ENCODE peak calls at places on chromosomes 1 and 21, in eight cellular contexts. One of them, this sample, is unnamed.

GRCh38 chr1:209412036-209412435 is 171.5 kb upstream of the CAMK1G start:
- DNase-seq in BJ: no peak
- DNase-seq in neural crest cell: no peak
- DNase-seq in left ventricle myocardium inferior: no peak
- DNase-seq in kidney epithelial cell: no peak
- DNase-seq in CD4-positive, alpha-beta T cell: no peak
- DNase-seq in mesothelial cell of epicardium: no peak
- DNase-seq in fibroblast of lung: no peak
- DNase-seq in this sample: no peak

GRCh38 chr1:24411963-24412362 is 1.6 kb downstream of the STPG1 start:
- DNase-seq in BJ: no peak
- DNase-seq in neural crest cell: no peak
- DNase-seq in left ventricle myocardium inferior: no peak
- DNase-seq in kidney epithelial cell: no peak
- DNase-seq in CD4-positive, alpha-beta T cell: no peak
- DNase-seq in mesothelial cell of epicardium: no peak
- DNase-seq in fibroblast of lung: no peak
- DNase-seq in this sample: no peak

GRCh38 chr1:92211166-92211565 is 6.5 kb upstream of the C1orf146 start:
- DNase-seq in BJ: no peak
- DNase-seq in neural crest cell: no peak
- DNase-seq in left ventricle myocardium inferior: no peak
- DNase-seq in kidney epithelial cell: peak
- DNase-seq in CD4-positive, alpha-beta T cell: no peak
- DNase-seq in mesothelial cell of epicardium: no peak
- DNase-seq in fibroblast of lung: peak
- DNase-seq in this sample: no peak

GRCh38 chr21:41167348-41168342 is at the start of gene BACE2:
- DNase-seq in BJ: no peak
- DNase-seq in neural crest cell: peak
- DNase-seq in left ventricle myocardium inferior: peak
- DNase-seq in kidney epithelial cell: no peak
- DNase-seq in CD4-positive, alpha-beta T cell: peak
- DNase-seq in mesothelial cell of epicardium: peak
- DNase-seq in fibroblast of lung: peak
- DNase-seq in this sample: no peak

GRCh38 chr1:183214021-183214970 is 28.2 kb downstream of the LAMC2 start:
- DNase-seq in BJ: no peak
- DNase-seq in neural crest cell: no peak
- DNase-seq in left ventricle myocardium inferior: no peak
- DNase-seq in kidney epithelial cell: no peak
- DNase-seq in CD4-positive, alpha-beta T cell: no peak
- DNase-seq in mesothelial cell of epicardium: no peak
- DNase-seq in fibroblast of lung: no peak
- DNase-seq in this sample: no peak

GRCh38 chr1:199290186-199290585 is 651.3 kb downstream of the PTPRC start:
- DNase-seq in BJ: no peak
- DNase-seq in neural crest cell: no peak
- DNase-seq in left ventricle myocardium inferior: no peak
- DNase-seq in kidney epithelial cell: no peak
- DNase-seq in CD4-positive, alpha-beta T cell: no peak
- DNase-seq in mesothelial cell of epicardium: no peak
- DNase-seq in fibroblast of lung: no peak
- DNase-seq in this sample: no peak

GRCh38 chr1:2024887-2025286 is 5.7 kb downstream of the GABRD start:
- DNase-seq in BJ: no peak
- DNase-seq in neural crest cell: no peak
- DNase-seq in left ventricle myocardium inferior: no peak
- DNase-seq in kidney epithelial cell: no peak
- DNase-seq in CD4-positive, alpha-beta T cell: no peak
- DNase-seq in mesothelial cell of epicardium: no peak
- DNase-seq in fibroblast of lung: no peak
- DNase-seq in this sample: no peak

GRCh38 chr1:10608690-10609089 is 133.9 kb downstream of the PEX14 start:
- DNase-seq in BJ: no peak
- DNase-seq in neural crest cell: no peak
- DNase-seq in left ventricle myocardium inferior: no peak
- DNase-seq in kidney epithelial cell: no peak
- DNase-seq in CD4-positive, alpha-beta T cell: no peak
- DNase-seq in mesothelial cell of epicardium: no peak
- DNase-seq in fibroblast of lung: no peak
- DNase-seq in this sample: no peak

GRCh38 chr1:117339866-117340357 is 27.3 kb upstream of the MAN1A2 start:
- DNase-seq in BJ: peak
- DNase-seq in neural crest cell: no peak
- DNase-seq in left ventricle myocardium inferior: no peak
- DNase-seq in kidney epithelial cell: peak
- DNase-seq in CD4-positive, alpha-beta T cell: no peak
- DNase-seq in mesothelial cell of epicardium: no peak
- DNase-seq in fibroblast of lung: peak
- DNase-seq in this sample: no peak

GRCh38 chr1:239785576-239785975 is 306.1 kb upstream of the FMN2 start:
- DNase-seq in BJ: no peak
- DNase-seq in neural crest cell: no peak
- DNase-seq in left ventricle myocardium inferior: no peak
- DNase-seq in kidney epithelial cell: no peak
- DNase-seq in CD4-positive, alpha-beta T cell: no peak
- DNase-seq in mesothelial cell of epicardium: no peak
- DNase-seq in fibroblast of lung: no peak
- DNase-seq in this sample: no peak

GRCh38 chr1:154765970-154766369 is 104.1 kb downstream of the KCNN3 start:
- DNase-seq in BJ: no peak
- DNase-seq in neural crest cell: no peak
- DNase-seq in left ventricle myocardium inferior: no peak
- DNase-seq in kidney epithelial cell: no peak
- DNase-seq in CD4-positive, alpha-beta T cell: no peak
- DNase-seq in mesothelial cell of epicardium: no peak
- DNase-seq in fibroblast of lung: peak
- DNase-seq in this sample: no peak

GRCh38 chr1:147072371-147073061 is 99.8 kb downstream of the PRKAB2 start:
- DNase-seq in BJ: no peak
- DNase-seq in neural crest cell: no peak
- DNase-seq in left ventricle myocardium inferior: no peak
- DNase-seq in kidney epithelial cell: no peak
- DNase-seq in CD4-positive, alpha-beta T cell: no peak
- DNase-seq in mesothelial cell of epicardium: no peak
- DNase-seq in fibroblast of lung: peak
- DNase-seq in this sample: no peak

GRCh38 chr1:66752671-66753371 is 562 bp downstream of the DYNLT5 start:
- DNase-seq in BJ: no peak
- DNase-seq in neural crest cell: no peak
- DNase-seq in left ventricle myocardium inferior: peak
- DNase-seq in kidney epithelial cell: no peak
- DNase-seq in CD4-positive, alpha-beta T cell: no peak
- DNase-seq in mesothelial cell of epicardium: no peak
- DNase-seq in fibroblast of lung: no peak
- DNase-seq in this sample: no peak

GRCh38 chr1:45356186-45356585 is 15.9 kb upstream of the MUTYH start:
- DNase-seq in BJ: no peak
- DNase-seq in neural crest cell: no peak
- DNase-seq in left ventricle myocardium inferior: no peak
- DNase-seq in kidney epithelial cell: no peak
- DNase-seq in CD4-positive, alpha-beta T cell: no peak
- DNase-seq in mesothelial cell of epicardium: no peak
- DNase-seq in fibroblast of lung: no peak
- DNase-seq in this sample: no peak

GRCh38 chr1:206856674-206857464 is 8.6 kb upstream of the IL20 start:
- DNase-seq in BJ: no peak
- DNase-seq in neural crest cell: no peak
- DNase-seq in left ventricle myocardium inferior: no peak
- DNase-seq in kidney epithelial cell: no peak
- DNase-seq in CD4-positive, alpha-beta T cell: no peak
- DNase-seq in mesothelial cell of epicardium: no peak
- DNase-seq in fibroblast of lung: no peak
- DNase-seq in this sample: no peak

GRCh38 chr1:16905112-16905855 is 9.5 kb downstream of the RNU1-2 start:
- DNase-seq in BJ: peak
- DNase-seq in neural crest cell: peak
- DNase-seq in left ventricle myocardium inferior: no peak
- DNase-seq in kidney epithelial cell: peak
- DNase-seq in CD4-positive, alpha-beta T cell: no peak
- DNase-seq in mesothelial cell of epicardium: no peak
- DNase-seq in fibroblast of lung: peak
- DNase-seq in this sample: peak

GRCh38 chr1:16904560-16905111 is 8.9 kb downstream of the RNU1-2 start:
- DNase-seq in BJ: peak
- DNase-seq in neural crest cell: peak
- DNase-seq in left ventricle myocardium inferior: peak
- DNase-seq in kidney epithelial cell: peak
- DNase-seq in CD4-positive, alpha-beta T cell: peak
- DNase-seq in mesothelial cell of epicardium: peak
- DNase-seq in fibroblast of lung: peak
- DNase-seq in this sample: peak

GRCh38 chr1:16903054-16903453 is 7.3 kb downstream of the RNU1-2 start:
- DNase-seq in BJ: peak
- DNase-seq in neural crest cell: no peak
- DNase-seq in left ventricle myocardium inferior: no peak
- DNase-seq in kidney epithelial cell: no peak
- DNase-seq in CD4-positive, alpha-beta T cell: no peak
- DNase-seq in mesothelial cell of epicardium: no peak
- DNase-seq in fibroblast of lung: peak
- DNase-seq in this sample: no peak

GRCh38 chr1:16903458-16903796 is 7.6 kb downstream of the RNU1-2 start:
- DNase-seq in BJ: no peak
- DNase-seq in neural crest cell: no peak
- DNase-seq in left ventricle myocardium inferior: no peak
- DNase-seq in kidney epithelial cell: no peak
- DNase-seq in CD4-positive, alpha-beta T cell: no peak
- DNase-seq in mesothelial cell of epicardium: no peak
- DNase-seq in fibroblast of lung: no peak
- DNase-seq in this sample: no peak

GRCh38 chr1:16900771-16901170 is 5.0 kb downstream of the RNU1-2 start:
- DNase-seq in BJ: no peak
- DNase-seq in neural crest cell: no peak
- DNase-seq in left ventricle myocardium inferior: no peak
- DNase-seq in kidney epithelial cell: no peak
- DNase-seq in CD4-positive, alpha-beta T cell: no peak
- DNase-seq in mesothelial cell of epicardium: no peak
- DNase-seq in fibroblast of lung: no peak
- DNase-seq in this sample: no peak
- TF ChIP-seq CTCF in BJ: peak
- TF ChIP-seq CTCF in neural crest cell: peak
- TF ChIP-seq CTCF in left ventricle myocardium inferior: no peak
- TF ChIP-seq CTCF in kidney epithelial cell: peak
- TF ChIP-seq CTCF in CD4-positive, alpha-beta T cell: no peak
- TF ChIP-seq CTCF in mesothelial cell of epicardium: no peak
- TF ChIP-seq CTCF in fibroblast of lung: no peak
- TF ChIP-seq CTCF in this sample: peak

GRCh38 chr21:25791321-25791720 is 56.5 kb downstream of the GABPA start:
- DNase-seq in BJ: no peak
- DNase-seq in neural crest cell: no peak
- DNase-seq in left ventricle myocardium inferior: no peak
- DNase-seq in kidney epithelial cell: no peak
- DNase-seq in CD4-positive, alpha-beta T cell: no peak
- DNase-seq in mesothelial cell of epicardium: no peak
- DNase-seq in fibroblast of lung: no peak
- DNase-seq in this sample: no peak

GRCh38 chr21:25788677-25789076 is 53.9 kb downstream of the GABPA start:
- DNase-seq in BJ: no peak
- DNase-seq in neural crest cell: no peak
- DNase-seq in left ventricle myocardium inferior: no peak
- DNase-seq in kidney epithelial cell: no peak
- DNase-seq in CD4-positive, alpha-beta T cell: no peak
- DNase-seq in mesothelial cell of epicardium: no peak
- DNase-seq in fibroblast of lung: no peak
- DNase-seq in this sample: no peak

GRCh38 chr21:25790122-25790951 is 55.6 kb downstream of the GABPA start:
- DNase-seq in BJ: no peak
- DNase-seq in neural crest cell: no peak
- DNase-seq in left ventricle myocardium inferior: no peak
- DNase-seq in kidney epithelial cell: peak
- DNase-seq in CD4-positive, alpha-beta T cell: no peak
- DNase-seq in mesothelial cell of epicardium: no peak
- DNase-seq in fibroblast of lung: peak
- DNase-seq in this sample: no peak
- TF ChIP-seq CTCF in BJ: peak
- TF ChIP-seq CTCF in neural crest cell: peak
- TF ChIP-seq CTCF in left ventricle myocardium inferior: peak
- TF ChIP-seq CTCF in kidney epithelial cell: peak
- TF ChIP-seq CTCF in CD4-positive, alpha-beta T cell: peak
- TF ChIP-seq CTCF in mesothelial cell of epicardium: no peak
- TF ChIP-seq CTCF in fibroblast of lung: peak
- TF ChIP-seq CTCF in this sample: peak

DNA sequence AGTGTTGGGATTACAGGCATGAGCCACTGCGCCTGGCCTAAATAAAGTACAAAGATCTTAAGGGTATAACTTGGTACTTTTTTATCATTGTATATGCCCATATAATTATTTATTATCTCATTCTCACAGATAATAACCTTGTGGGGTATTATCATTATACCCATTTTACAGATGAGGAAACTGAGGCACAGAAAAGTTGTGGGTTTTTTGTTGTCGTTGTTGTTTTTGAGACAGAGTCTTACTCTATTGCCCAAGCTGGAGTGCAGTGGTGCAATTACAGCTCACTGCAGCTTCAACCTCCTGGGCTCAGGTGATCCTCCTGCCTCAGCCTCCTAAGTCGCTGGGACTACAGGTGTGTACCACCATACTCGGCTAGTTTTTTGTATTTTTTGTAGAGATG is 4.1 kb downstream of the CGN start:
- DNase-seq in BJ: no peak
- DNase-seq in neural crest cell: no peak
- DNase-seq in left ventricle myocardium inferior: no peak
- DNase-seq in kidney epithelial cell: no peak
- DNase-seq in CD4-positive, alpha-beta T cell: no peak
- DNase-seq in mesothelial cell of epicardium: no peak
- DNase-seq in fibroblast of lung: no peak
- DNase-seq in this sample: no peak
- TF ChIP-seq CTCF in BJ: no peak
- TF ChIP-seq CTCF in neural crest cell: no peak
- TF ChIP-seq CTCF in left ventricle myocardium inferior: no peak
- TF ChIP-seq CTCF in kidney epithelial cell: no peak
- TF ChIP-seq CTCF in CD4-positive, alpha-beta T cell: no peak
- TF ChIP-seq CTCF in mesothelial cell of epicardium: no peak
- TF ChIP-seq CTCF in fibroblast of lung: no peak
- TF ChIP-seq CTCF in this sample: no peak

GRCh38 chr1:50968021-50968883 is 1.8 kb upstream of the CDKN2C start:
- DNase-seq in BJ: peak
- DNase-seq in neural crest cell: peak
- DNase-seq in left ventricle myocardium inferior: peak
- DNase-seq in kidney epithelial cell: peak
- DNase-seq in CD4-positive, alpha-beta T cell: peak
- DNase-seq in mesothelial cell of epicardium: peak
- DNase-seq in fibroblast of lung: peak
- DNase-seq in this sample: peak

GRCh38 chr1:50968884-50969610 is 998 bp upstream of the CDKN2C start:
- DNase-seq in BJ: no peak
- DNase-seq in neural crest cell: peak
- DNase-seq in left ventricle myocardium inferior: peak
- DNase-seq in kidney epithelial cell: no peak
- DNase-seq in CD4-positive, alpha-beta T cell: peak
- DNase-seq in mesothelial cell of epicardium: no peak
- DNase-seq in fibroblast of lung: peak
- DNase-seq in this sample: no peak

GRCh38 chr1:50969611-50970507 is at the start of gene CDKN2C:
- DNase-seq in BJ: peak
- DNase-seq in neural crest cell: peak
- DNase-seq in left ventricle myocardium inferior: peak
- DNase-seq in kidney epithelial cell: no peak
- DNase-seq in CD4-positive, alpha-beta T cell: peak
- DNase-seq in mesothelial cell of epicardium: no peak
- DNase-seq in fibroblast of lung: peak
- DNase-seq in this sample: peak

GRCh38 chr1:50964863-50965262 is 4.8 kb upstream of the FAF1 start:
- DNase-seq in BJ: no peak
- DNase-seq in neural crest cell: no peak
- DNase-seq in left ventricle myocardium inferior: no peak
- DNase-seq in kidney epithelial cell: no peak
- DNase-seq in CD4-positive, alpha-beta T cell: no peak
- DNase-seq in mesothelial cell of epicardium: no peak
- DNase-seq in fibroblast of lung: no peak
- DNase-seq in this sample: no peak

GRCh38 chr1:50967416-50968020 is 2.5 kb upstream of the CDKN2C start:
- DNase-seq in BJ: no peak
- DNase-seq in neural crest cell: no peak
- DNase-seq in left ventricle myocardium inferior: no peak
- DNase-seq in kidney epithelial cell: no peak
- DNase-seq in CD4-positive, alpha-beta T cell: no peak
- DNase-seq in mesothelial cell of epicardium: no peak
- DNase-seq in fibroblast of lung: peak
- DNase-seq in this sample: no peak
- TF ChIP-seq CTCF in BJ: no peak
- TF ChIP-seq CTCF in neural crest cell: no peak
- TF ChIP-seq CTCF in left ventricle myocardium inferior: no peak
- TF ChIP-seq CTCF in kidney epithelial cell: no peak
- TF ChIP-seq CTCF in CD4-positive, alpha-beta T cell: no peak
- TF ChIP-seq CTCF in mesothelial cell of epicardium: no peak
- TF ChIP-seq CTCF in fibroblast of lung: no peak
- TF ChIP-seq CTCF in this sample: no peak

This sample was measured in GM12864.